ENCODE peak calls at places on chromosomes 7 and 10, in eight cellular contexts. N is CD8-positive, alpha-beta T cell; L is PC-3; Z is kidney; B is neural progenitor cell; P is naive thymus-derived CD4-positive, alpha-beta T cell; A is SJSA1; M is hepatocyte. K is an unnamed sample.

GRCh38 chr10:109282510-109282909 is 640.8 kb downstream of the XPNPEP1 start:
- DNase-seq in N (no peak), L (peak; percentile 35), Z (no peak), B (no peak), P (no peak), A (peak; percentile 80), M (peak; percentile 50), K (no peak)

GRCh38 chr10:118853916-118854315 is 99.1 kb upstream of the CACUL1 start:
- DNase-seq in N (no peak), L (no peak), Z (no peak), B (no peak), P (no peak), A (no peak), M (no peak), K (no peak)

GRCh38 chr7:120951826-120952225 is 1.2 kb downstream of the ING3 start:
- DNase-seq in N (no peak), L (no peak), Z (no peak), B (peak; percentile 8), P (no peak), A (no peak), M (no peak), K (no peak)

GRCh38 chr10:86876748-86877147 is 80.7 kb downstream of the MMRN2 start:
- DNase-seq in N (no peak), L (no peak), Z (no peak), B (no peak), P (no peak), A (no peak), M (peak; percentile 15), K (no peak)

GRCh38 chr10:77474386-77474785 is 163.2 kb downstream of the KCNMA1 start:
- DNase-seq in N (no peak), L (no peak), Z (no peak), B (no peak), P (no peak), A (no peak), M (no peak), K (no peak)

GRCh38 chr7:157493017-157493416 is 156.2 kb downstream of the DNAJB6 start:
- DNase-seq in N (no peak), L (peak; percentile 42), Z (no peak), B (no peak), P (no peak), A (no peak), M (no peak), K (no peak)

GRCh38 chr10:114313139-114313538 is 74.1 kb downstream of the VWA2 start:
- DNase-seq in N (no peak), L (no peak), Z (no peak), B (no peak), P (no peak), A (no peak), M (no peak), K (no peak)

GRCh38 chr7:22726345-22726848 is 603 bp upstream of the IL6 start:
- DNase-seq in N (no peak), L (peak; percentile 84), Z (peak; percentile 78), B (peak; percentile 71), P (peak; percentile 49), A (peak; percentile 92), M (peak; percentile 81), K (no peak)

GRCh38 chr10:34922138-34922537 is 107.0 kb upstream of the PARD3 start:
- DNase-seq in N (no peak), L (peak; percentile 58), Z (no peak), B (no peak), P (no peak), A (no peak), M (no peak), K (no peak)

GRCh38 chr7:37411444-37412034 is 37.1 kb downstream of the ELMO1 start:
- DNase-seq in N (no peak), L (no peak), Z (no peak), B (no peak), P (no peak), A (no peak), M (no peak), K (no peak)

GRCh38 chr7:150410680-150411346 is 31.7 kb downstream of the ZNF775 start:
- DNase-seq in N (no peak), L (no peak), Z (peak; percentile 49), B (no peak), P (no peak), A (no peak), M (no peak), K (no peak)

GRCh38 chr7:143735962-143736361 is 21.5 kb downstream of the CTAGE6 start:
- DNase-seq in N (no peak), L (no peak), Z (no peak), B (no peak), P (no peak), A (no peak), M (no peak), K (no peak)

GRCh38 chr7:25906760-25907159 is 245.2 kb upstream of the NFE2L3 start:
- DNase-seq in N (no peak), L (no peak), Z (no peak), B (no peak), P (no peak), A (no peak), M (no peak), K (no peak)

GRCh38 chr10:114174462-114175190 is 623 bp upstream of the CCDC186 start:
- DNase-seq in N (no peak), L (no peak), Z (peak; percentile 83), B (peak; percentile 43), P (no peak), A (no peak), M (no peak), K (peak; percentile 22)

GRCh38 chr7:24129597-24129996 is 154.4 kb upstream of the NPY start:
- DNase-seq in N (no peak), L (peak; percentile 68), Z (no peak), B (no peak), P (no peak), A (no peak), M (no peak), K (no peak)

GRCh38 chr10:6530211-6530840 is 49.8 kb downstream of the PRKCQ start:
- DNase-seq in N (peak; percentile 49), L (no peak), Z (no peak), B (no peak), P (peak; percentile 81), A (no peak), M (no peak), K (no peak)

GRCh38 chr10:5812283-5813090 is 747 bp downstream of the GDI2 start:
- DNase-seq in N (peak; percentile 10), L (no peak), Z (peak; percentile 92), B (peak; percentile 75), P (no peak), A (no peak), M (peak; percentile 63), K (no peak)

GRCh38 chr10:114499630-114500190 is 95.4 kb upstream of the AFAP1L2 start:
- DNase-seq in N (no peak), L (peak; percentile 43), Z (no peak), B (no peak), P (peak; percentile 53), A (no peak), M (peak; percentile 83), K (no peak)

GRCh38 chr7:31883761-31884164 is 186.4 kb downstream of the PDE1C start:
- DNase-seq in N (no peak), L (peak; percentile 77), Z (peak; percentile 37), B (no peak), P (no peak), A (no peak), M (no peak), K (no peak)

GRCh38 chr10:110279062-110279986 is 25.4 kb downstream of the SMNDC1 start:
- DNase-seq in N (peak; percentile 6), L (peak; percentile 62), Z (no peak), B (peak; percentile 55), P (peak; percentile 51), A (peak; percentile 63), M (peak; percentile 69), K (peak; percentile 13)

GRCh38 chr10:36344240-36344639 is 702.1 kb upstream of the FZD8 start:
- DNase-seq in N (no peak), L (peak; percentile 91), Z (no peak), B (no peak), P (no peak), A (peak; percentile 21), M (no peak), K (no peak)

GRCh38 chr10:93915603-93916002 is 21.8 kb downstream of the SLC35G1 start:
- DNase-seq in N (no peak), L (no peak), Z (no peak), B (peak; percentile 42), P (no peak), A (no peak), M (no peak), K (no peak)

GRCh38 chr7:74405191-74405898 is 48.4 kb upstream of the GTF2IRD1 start:
- DNase-seq in N (no peak), L (no peak), Z (peak; percentile 67), B (peak; percentile 84), P (no peak), A (no peak), M (no peak), K (no peak)

GRCh38 chr7:117597755-117598154 is 117.9 kb downstream of the CFTR start:
- DNase-seq in N (no peak), L (no peak), Z (no peak), B (peak; percentile 47), P (no peak), A (no peak), M (no peak), K (no peak)

GRCh38 chr10:87658858-87659555 is 671 bp upstream of the PAPSS2 start:
- DNase-seq in N (no peak), L (no peak), Z (no peak), B (no peak), P (no peak), A (peak; percentile 32), M (no peak), K (no peak)

GRCh38 chr7:2619120-2619519 is 12.7 kb upstream of the TTYH3 start:
- DNase-seq in N (no peak), L (no peak), Z (no peak), B (no peak), P (no peak), A (no peak), M (no peak), K (no peak)
- H3K4me1 ChIP-seq in N (no peaks in the 10 kb centered on the region), L (peaks cover 9% of the 10 kb centered on the region), Z (peaks cover 31% of the 10 kb centered on the region), B (peaks cover 37% of the 10 kb centered on the region), P (no peaks in the 10 kb centered on the region), A (peaks cover 24% of the 10 kb centered on the region), M (peaks cover 66% of the 10 kb centered on the region), K (peaks cover 21% of the 10 kb centered on the region)

GRCh38 chr7:2841907-2842306 is 2.2 kb downstream of the GNA12 start:
- DNase-seq in N (no peak), L (no peak), Z (no peak), B (no peak), P (no peak), A (no peak), M (no peak), K (no peak)
- H3K27ac ChIP-seq in N (no peak overlapping the region), L (no peak overlapping the region), Z (no peak overlapping the region), B (no peak overlapping the region), P (no peak overlapping the region), A (no peak overlapping the region), M (no peak overlapping the region), K (no peak overlapping the region)

GRCh38 chr10:78933828-78934227 is 134.9 kb upstream of the ZMIZ1 start:
- DNase-seq in N (no peak), L (no peak), Z (no peak), B (no peak), P (no peak), A (no peak), M (no peak), K (no peak)
- H3K4me1 ChIP-seq in N (no peaks in the 10 kb centered on the region), L (peaks cover 27% of the 10 kb centered on the region), Z (peaks cover 12% of the 10 kb centered on the region), B (no peaks in the 10 kb centered on the region), P (no peaks in the 10 kb centered on the region), A (peaks cover 43% of the 10 kb centered on the region), M (peaks cover 12% of the 10 kb centered on the region), K (no peaks in the 10 kb centered on the region)

DNA sequence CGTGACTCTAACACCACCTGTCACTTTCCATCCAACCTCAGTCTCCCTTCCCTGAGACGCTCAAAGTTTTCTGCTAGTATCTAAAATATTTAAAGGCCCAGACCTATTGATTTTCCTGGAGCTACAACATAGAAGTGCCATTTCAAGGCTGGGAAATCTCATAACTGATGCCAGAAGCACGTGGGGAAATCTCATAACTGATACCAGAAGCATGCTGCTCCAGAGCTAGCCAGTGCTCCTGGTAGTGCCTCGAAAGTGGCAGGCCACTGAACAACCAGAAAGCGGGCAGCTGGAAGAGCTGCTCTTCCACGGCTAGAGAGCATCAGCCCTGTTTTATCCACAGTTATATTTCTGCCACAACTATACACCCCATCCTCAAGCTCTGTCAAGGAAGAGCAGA is 72.5 kb downstream of the CAV1 start:
- DNase-seq in N (no peak), L (no peak), Z (no peak), B (no peak), P (no peak), A (no peak), M (no peak), K (no peak)
- H3K27ac ChIP-seq in N (no peak overlapping the region), L (no peak overlapping the region), Z (no peak overlapping the region), B (no peak overlapping the region), P (no peak overlapping the region), A (no peak overlapping the region), M (no peak overlapping the region), K (no peak overlapping the region)

K was measured in thoracic aorta.